ENCODE peak calls at places on chromosomes 2 and 18, in ten cellular contexts. One of them, this sample, is unnamed.

GRCh38 chr2:3414133-3414856 is 34.8 kb downstream of the TRAPPC12 start:
- DNase-seq in neuronal stem cell: no peak
- DNase-seq in GM23248: no peak
- DNase-seq in PC-3: no peak
- DNase-seq in neural progenitor cell: no peak
- DNase-seq in K562: no peak
- DNase-seq in HCT116: no peak
- DNase-seq in IMR-90: no peak
- DNase-seq in DND-41: no peak
- DNase-seq in fibroblast of lung: no peak
- DNase-seq in this sample: no peak

GRCh38 chr2:223725494-223725893 is 111.9 kb downstream of the AP1S3 start:
- DNase-seq in neuronal stem cell: peak; percentile 80
- DNase-seq in GM23248: peak; percentile 98
- DNase-seq in PC-3: peak; percentile 96
- DNase-seq in neural progenitor cell: peak; percentile 78
- DNase-seq in K562: peak; percentile 41
- DNase-seq in HCT116: peak; percentile 92
- DNase-seq in IMR-90: peak; percentile 99
- DNase-seq in DND-41: no peak
- DNase-seq in fibroblast of lung: peak; percentile 98
- DNase-seq in this sample: peak; percentile 94

GRCh38 chr18:902179-902718 is 2.4 kb upstream of the ADCYAP1 start:
- DNase-seq in neuronal stem cell: no peak
- DNase-seq in GM23248: peak; percentile 31
- DNase-seq in PC-3: peak; percentile 45
- DNase-seq in neural progenitor cell: peak; percentile 40
- DNase-seq in K562: no peak
- DNase-seq in HCT116: peak; percentile 6
- DNase-seq in IMR-90: no peak
- DNase-seq in DND-41: no peak
- DNase-seq in fibroblast of lung: peak; percentile 40
- DNase-seq in this sample: no peak

GRCh38 chr2:189549440-189549832 is 31.1 kb downstream of the SLC40A1 start:
- DNase-seq in neuronal stem cell: no peak
- DNase-seq in GM23248: peak; percentile 32
- DNase-seq in PC-3: no peak
- DNase-seq in neural progenitor cell: no peak
- DNase-seq in K562: no peak
- DNase-seq in HCT116: no peak
- DNase-seq in IMR-90: peak; percentile 68
- DNase-seq in DND-41: no peak
- DNase-seq in fibroblast of lung: peak; percentile 65
- DNase-seq in this sample: no peak

GRCh38 chr2:212974692-212975091 is 176.7 kb downstream of the IKZF2 start:
- DNase-seq in neuronal stem cell: no peak
- DNase-seq in GM23248: peak; percentile 87
- DNase-seq in PC-3: peak; percentile 42
- DNase-seq in neural progenitor cell: no peak
- DNase-seq in K562: no peak
- DNase-seq in HCT116: no peak
- DNase-seq in IMR-90: peak; percentile 85
- DNase-seq in DND-41: no peak
- DNase-seq in fibroblast of lung: peak; percentile 75
- DNase-seq in this sample: peak; percentile 88

GRCh38 chr2:5539281-5540211 is 152.6 kb upstream of the SOX11 start:
- DNase-seq in neuronal stem cell: no peak
- DNase-seq in GM23248: no peak
- DNase-seq in PC-3: no peak
- DNase-seq in neural progenitor cell: no peak
- DNase-seq in K562: no peak
- DNase-seq in HCT116: no peak
- DNase-seq in IMR-90: no peak
- DNase-seq in DND-41: no peak
- DNase-seq in fibroblast of lung: no peak
- DNase-seq in this sample: no peak

GRCh38 chr2:47190188-47190818 is 35.2 kb upstream of the STPG4 start:
- DNase-seq in neuronal stem cell: no peak
- DNase-seq in GM23248: peak; percentile 71
- DNase-seq in PC-3: peak; percentile 81
- DNase-seq in neural progenitor cell: no peak
- DNase-seq in K562: no peak
- DNase-seq in HCT116: no peak
- DNase-seq in IMR-90: peak; percentile 84
- DNase-seq in DND-41: no peak
- DNase-seq in fibroblast of lung: peak; percentile 90
- DNase-seq in this sample: no peak

GRCh38 chr2:148754864-148755263 is 110.3 kb downstream of the EPC2 start:
- DNase-seq in neuronal stem cell: no peak
- DNase-seq in GM23248: no peak
- DNase-seq in PC-3: no peak
- DNase-seq in neural progenitor cell: no peak
- DNase-seq in K562: no peak
- DNase-seq in HCT116: no peak
- DNase-seq in IMR-90: no peak
- DNase-seq in DND-41: no peak
- DNase-seq in fibroblast of lung: no peak
- DNase-seq in this sample: no peak

GRCh38 chr2:58376592-58376991 is 135.5 kb upstream of the FANCL start:
- DNase-seq in neuronal stem cell: no peak
- DNase-seq in GM23248: peak; percentile 62
- DNase-seq in PC-3: peak; percentile 86
- DNase-seq in neural progenitor cell: no peak
- DNase-seq in K562: no peak
- DNase-seq in HCT116: peak; percentile 28
- DNase-seq in IMR-90: peak; percentile 0
- DNase-seq in DND-41: no peak
- DNase-seq in fibroblast of lung: peak; percentile 2
- DNase-seq in this sample: peak; percentile 2

GRCh38 chr18:13292736-13293135 is 74.2 kb downstream of the LDLRAD4 start:
- DNase-seq in neuronal stem cell: no peak
- DNase-seq in GM23248: no peak
- DNase-seq in PC-3: no peak
- DNase-seq in neural progenitor cell: no peak
- DNase-seq in K562: no peak
- DNase-seq in HCT116: no peak
- DNase-seq in IMR-90: no peak
- DNase-seq in DND-41: no peak
- DNase-seq in fibroblast of lung: no peak
- DNase-seq in this sample: no peak

GRCh38 chr18:10022365-10022764 is 108.5 kb downstream of the VAPA start:
- DNase-seq in neuronal stem cell: no peak
- DNase-seq in GM23248: no peak
- DNase-seq in PC-3: no peak
- DNase-seq in neural progenitor cell: no peak
- DNase-seq in K562: no peak
- DNase-seq in HCT116: no peak
- DNase-seq in IMR-90: no peak
- DNase-seq in DND-41: no peak
- DNase-seq in fibroblast of lung: no peak
- DNase-seq in this sample: no peak

GRCh38 chr2:133571249-133571648 is 3.0 kb upstream of the NCKAP5 start:
- DNase-seq in neuronal stem cell: no peak
- DNase-seq in GM23248: no peak
- DNase-seq in PC-3: no peak
- DNase-seq in neural progenitor cell: no peak
- DNase-seq in K562: no peak
- DNase-seq in HCT116: no peak
- DNase-seq in IMR-90: no peak
- DNase-seq in DND-41: no peak
- DNase-seq in fibroblast of lung: no peak
- DNase-seq in this sample: no peak

GRCh38 chr2:37361994-37362698 is 17.7 kb downstream of the QPCT start:
- DNase-seq in neuronal stem cell: no peak
- DNase-seq in GM23248: no peak
- DNase-seq in PC-3: no peak
- DNase-seq in neural progenitor cell: no peak
- DNase-seq in K562: no peak
- DNase-seq in HCT116: no peak
- DNase-seq in IMR-90: no peak
- DNase-seq in DND-41: no peak
- DNase-seq in fibroblast of lung: no peak
- DNase-seq in this sample: no peak

GRCh38 chr18:50038448-50038847 is 156.5 kb downstream of the MYO5B start:
- DNase-seq in neuronal stem cell: no peak
- DNase-seq in GM23248: no peak
- DNase-seq in PC-3: peak; percentile 3
- DNase-seq in neural progenitor cell: no peak
- DNase-seq in K562: no peak
- DNase-seq in HCT116: no peak
- DNase-seq in IMR-90: no peak
- DNase-seq in DND-41: no peak
- DNase-seq in fibroblast of lung: no peak
- DNase-seq in this sample: no peak

GRCh38 chr2:58800846-58801245 is 559.7 kb upstream of the FANCL start:
- DNase-seq in neuronal stem cell: no peak
- DNase-seq in GM23248: no peak
- DNase-seq in PC-3: no peak
- DNase-seq in neural progenitor cell: no peak
- DNase-seq in K562: no peak
- DNase-seq in HCT116: no peak
- DNase-seq in IMR-90: no peak
- DNase-seq in DND-41: no peak
- DNase-seq in fibroblast of lung: no peak
- DNase-seq in this sample: no peak

GRCh38 chr18:3511980-3512379 is 62.0 kb downstream of the TGIF1 start:
- DNase-seq in neuronal stem cell: no peak
- DNase-seq in GM23248: peak; percentile 86
- DNase-seq in PC-3: peak; percentile 82
- DNase-seq in neural progenitor cell: no peak
- DNase-seq in K562: no peak
- DNase-seq in HCT116: no peak
- DNase-seq in IMR-90: peak; percentile 68
- DNase-seq in DND-41: no peak
- DNase-seq in fibroblast of lung: peak; percentile 78
- DNase-seq in this sample: peak; percentile 91

GRCh38 chr2:122863516-122863915 is 1108.1 kb downstream of the TSN start:
- DNase-seq in neuronal stem cell: no peak
- DNase-seq in GM23248: no peak
- DNase-seq in PC-3: no peak
- DNase-seq in neural progenitor cell: no peak
- DNase-seq in K562: no peak
- DNase-seq in HCT116: no peak
- DNase-seq in IMR-90: no peak
- DNase-seq in DND-41: no peak
- DNase-seq in fibroblast of lung: no peak
- DNase-seq in this sample: no peak
- H2AFZ ChIP-seq in neuronal stem cell: no peak overlapping the region
- H2AFZ ChIP-seq in GM23248: no peak overlapping the region
- H2AFZ ChIP-seq in PC-3: no peak overlapping the region
- H2AFZ ChIP-seq in neural progenitor cell: peak overlapping the region; percentile 38
- H2AFZ ChIP-seq in K562: no peak overlapping the region
- H2AFZ ChIP-seq in HCT116: no peak overlapping the region
- H2AFZ ChIP-seq in IMR-90: no peak overlapping the region
- H2AFZ ChIP-seq in DND-41: no peak overlapping the region
- H2AFZ ChIP-seq in fibroblast of lung: no peak overlapping the region
- H2AFZ ChIP-seq in this sample: no peak overlapping the region

GRCh38 chr2:218691234-218691633 is 19.3 kb downstream of the STK36 start:
- DNase-seq in neuronal stem cell: no peak
- DNase-seq in GM23248: peak; percentile 82
- DNase-seq in PC-3: peak; percentile 19
- DNase-seq in neural progenitor cell: no peak
- DNase-seq in K562: no peak
- DNase-seq in HCT116: no peak
- DNase-seq in IMR-90: peak; percentile 66
- DNase-seq in DND-41: no peak
- DNase-seq in fibroblast of lung: peak; percentile 73
- DNase-seq in this sample: no peak
- H3K36me3 ChIP-seq in neuronal stem cell: peaks cover 70% of the 10 kb centered on the region
- H3K36me3 ChIP-seq in GM23248: peaks cover 36% of the 10 kb centered on the region
- H3K36me3 ChIP-seq in PC-3: peaks cover 18% of the 10 kb centered on the region
- H3K36me3 ChIP-seq in neural progenitor cell: no peaks in the 10 kb centered on the region
- H3K36me3 ChIP-seq in K562: no peaks in the 10 kb centered on the region
- H3K36me3 ChIP-seq in HCT116: peaks cover 10% of the 10 kb centered on the region
- H3K36me3 ChIP-seq in IMR-90: peaks cover 34% of the 10 kb centered on the region
- H3K36me3 ChIP-seq in DND-41: peaks cover 6% of the 10 kb centered on the region
- H3K36me3 ChIP-seq in fibroblast of lung: peaks cover 11% of the 10 kb centered on the region
- H3K36me3 ChIP-seq in this sample: peaks cover 4% of the 10 kb centered on the region

GRCh38 chr2:110638976-110639695 is 38.7 kb downstream of the BUB1 start:
- DNase-seq in neuronal stem cell: no peak
- DNase-seq in GM23248: no peak
- DNase-seq in PC-3: no peak
- DNase-seq in neural progenitor cell: no peak
- DNase-seq in K562: no peak
- DNase-seq in HCT116: no peak
- DNase-seq in IMR-90: no peak
- DNase-seq in DND-41: no peak
- DNase-seq in fibroblast of lung: no peak
- DNase-seq in this sample: no peak

GRCh38 chr2:110642360-110642759 is 35.5 kb downstream of the BUB1 start:
- DNase-seq in neuronal stem cell: no peak
- DNase-seq in GM23248: no peak
- DNase-seq in PC-3: no peak
- DNase-seq in neural progenitor cell: no peak
- DNase-seq in K562: no peak
- DNase-seq in HCT116: no peak
- DNase-seq in IMR-90: no peak
- DNase-seq in DND-41: no peak
- DNase-seq in fibroblast of lung: no peak
- DNase-seq in this sample: no peak

GRCh38 chr2:110639972-110640371 is 37.9 kb downstream of the BUB1 start:
- DNase-seq in neuronal stem cell: no peak
- DNase-seq in GM23248: no peak
- DNase-seq in PC-3: no peak
- DNase-seq in neural progenitor cell: no peak
- DNase-seq in K562: no peak
- DNase-seq in HCT116: no peak
- DNase-seq in IMR-90: no peak
- DNase-seq in DND-41: no peak
- DNase-seq in fibroblast of lung: no peak
- DNase-seq in this sample: no peak

GRCh38 chr2:110637093-110637492 is 40.8 kb downstream of the BUB1 start:
- DNase-seq in neuronal stem cell: no peak
- DNase-seq in GM23248: no peak
- DNase-seq in PC-3: no peak
- DNase-seq in neural progenitor cell: no peak
- DNase-seq in K562: no peak
- DNase-seq in HCT116: no peak
- DNase-seq in IMR-90: no peak
- DNase-seq in DND-41: no peak
- DNase-seq in fibroblast of lung: no peak
- DNase-seq in this sample: no peak
- H2AFZ ChIP-seq in neuronal stem cell: no peak overlapping the region
- H2AFZ ChIP-seq in GM23248: no peak overlapping the region
- H2AFZ ChIP-seq in PC-3: no peak overlapping the region
- H2AFZ ChIP-seq in neural progenitor cell: no peak overlapping the region
- H2AFZ ChIP-seq in K562: no peak overlapping the region
- H2AFZ ChIP-seq in HCT116: no peak overlapping the region
- H2AFZ ChIP-seq in IMR-90: no peak overlapping the region
- H2AFZ ChIP-seq in DND-41: no peak overlapping the region
- H2AFZ ChIP-seq in fibroblast of lung: no peak overlapping the region
- H2AFZ ChIP-seq in this sample: no peak overlapping the region

DNA sequence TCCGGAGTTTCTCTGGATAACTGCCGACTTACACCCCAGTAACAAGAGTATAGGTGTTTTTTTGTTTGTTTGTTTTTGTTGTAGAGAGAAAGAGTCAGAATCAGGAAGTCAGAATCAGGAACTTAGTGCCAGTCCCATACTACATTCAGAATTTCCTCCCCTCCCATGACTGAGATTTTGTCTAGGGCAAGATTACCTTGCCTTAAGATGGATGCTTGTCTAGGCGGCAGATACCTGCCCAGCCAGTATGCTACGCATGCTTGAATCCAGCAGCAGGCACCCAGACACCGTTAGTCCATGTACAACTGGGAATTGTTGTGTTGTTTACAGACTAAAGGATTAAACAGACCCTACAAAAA is 6.1 kb downstream of the XRCC5 start:
- DNase-seq in neuronal stem cell: no peak
- DNase-seq in GM23248: no peak
- DNase-seq in PC-3: no peak
- DNase-seq in neural progenitor cell: peak; percentile 34
- DNase-seq in K562: no peak
- DNase-seq in HCT116: no peak
- DNase-seq in IMR-90: no peak
- DNase-seq in DND-41: peak; percentile 15
- DNase-seq in fibroblast of lung: peak; percentile 25
- DNase-seq in this sample: peak; percentile 12
- H3K36me3 ChIP-seq in neuronal stem cell: peaks cover 96% of the 10 kb centered on the region
- H3K36me3 ChIP-seq in GM23248: peaks cover 82% of the 10 kb centered on the region
- H3K36me3 ChIP-seq in PC-3: peaks cover 94% of the 10 kb centered on the region
- H3K36me3 ChIP-seq in neural progenitor cell: peaks cover 32% of the 10 kb centered on the region
- H3K36me3 ChIP-seq in K562: peaks cover 94% of the 10 kb centered on the region
- H3K36me3 ChIP-seq in HCT116: peaks cover 89% of the 10 kb centered on the region
- H3K36me3 ChIP-seq in IMR-90: peaks cover 33% of the 10 kb centered on the region
- H3K36me3 ChIP-seq in DND-41: peaks cover 95% of the 10 kb centered on the region
- H3K36me3 ChIP-seq in fibroblast of lung: peaks cover 12% of the 10 kb centered on the region
- H3K36me3 ChIP-seq in this sample: peaks cover 57% of the 10 kb centered on the region

This sample was measured in mammary epithelial cell.